ENCODE peak calls at places on chromosomes 7 and 10, in five cellular contexts. One of them, this sample, is unnamed.

GRCh38 chr10:73995035-73995358 is 2.9 kb upstream of the VCL start:
- DNase-seq in NCI-H2107: no peak
- DNase-seq in neural progenitor cell: no peak
- DNase-seq in CD4-positive, alpha-beta T cell: no peak
- DNase-seq in activated T-cell treated with anti-CD3 and anti-CD28 coated beads for 4 hours: no peak
- DNase-seq in this sample: no peak

GRCh38 chr7:70152313-70152712 is 554.0 kb downstream of the AUTS2 start:
- DNase-seq in NCI-H2107: no peak
- DNase-seq in neural progenitor cell: no peak
- DNase-seq in CD4-positive, alpha-beta T cell: no peak
- DNase-seq in activated T-cell treated with anti-CD3 and anti-CD28 coated beads for 4 hours: no peak
- DNase-seq in this sample: no peak

GRCh38 chr10:84571146-84571545 is 242.8 kb downstream of the CCSER2 start:
- DNase-seq in NCI-H2107: no peak
- DNase-seq in neural progenitor cell: no peak
- DNase-seq in CD4-positive, alpha-beta T cell: no peak
- DNase-seq in activated T-cell treated with anti-CD3 and anti-CD28 coated beads for 4 hours: no peak
- DNase-seq in this sample: no peak

GRCh38 chr10:29714096-29714874 is 79.5 kb upstream of the SVIL start:
- DNase-seq in NCI-H2107: no peak
- DNase-seq in neural progenitor cell: no peak
- DNase-seq in CD4-positive, alpha-beta T cell: no peak
- DNase-seq in activated T-cell treated with anti-CD3 and anti-CD28 coated beads for 4 hours: no peak
- DNase-seq in this sample: peak

GRCh38 chr7:108266489-108266888 is 136.3 kb upstream of the LAMB4 start:
- DNase-seq in NCI-H2107: no peak
- DNase-seq in neural progenitor cell: no peak
- DNase-seq in CD4-positive, alpha-beta T cell: no peak
- DNase-seq in activated T-cell treated with anti-CD3 and anti-CD28 coated beads for 4 hours: no peak
- DNase-seq in this sample: no peak

GRCh38 chr7:99789441-99790070 is 5.6 kb upstream of the CYP3A4 start:
- DNase-seq in NCI-H2107: no peak
- DNase-seq in neural progenitor cell: no peak
- DNase-seq in CD4-positive, alpha-beta T cell: no peak
- DNase-seq in activated T-cell treated with anti-CD3 and anti-CD28 coated beads for 4 hours: no peak
- DNase-seq in this sample: no peak

GRCh38 chr7:23490357-23491131 is 20.3 kb upstream of the IGF2BP3 start:
- DNase-seq in NCI-H2107: no peak
- DNase-seq in neural progenitor cell: no peak
- DNase-seq in CD4-positive, alpha-beta T cell: peak
- DNase-seq in activated T-cell treated with anti-CD3 and anti-CD28 coated beads for 4 hours: no peak
- DNase-seq in this sample: peak

GRCh38 chr7:142280263-142280662 is 22.4 kb upstream of the PRSS58 start:
- DNase-seq in NCI-H2107: no peak
- DNase-seq in neural progenitor cell: no peak
- DNase-seq in CD4-positive, alpha-beta T cell: no peak
- DNase-seq in activated T-cell treated with anti-CD3 and anti-CD28 coated beads for 4 hours: no peak
- DNase-seq in this sample: no peak

GRCh38 chr10:97888641-97889262 is 39.1 kb downstream of the GOLGA7B start:
- DNase-seq in NCI-H2107: peak
- DNase-seq in neural progenitor cell: peak
- DNase-seq in CD4-positive, alpha-beta T cell: no peak
- DNase-seq in activated T-cell treated with anti-CD3 and anti-CD28 coated beads for 4 hours: no peak
- DNase-seq in this sample: no peak

GRCh38 chr10:88828310-88828709 is 23.3 kb downstream of the ANKRD22 start:
- DNase-seq in NCI-H2107: no peak
- DNase-seq in neural progenitor cell: no peak
- DNase-seq in CD4-positive, alpha-beta T cell: no peak
- DNase-seq in activated T-cell treated with anti-CD3 and anti-CD28 coated beads for 4 hours: no peak
- DNase-seq in this sample: no peak

GRCh38 chr10:77415311-77415960 is 222.2 kb downstream of the KCNMA1 start:
- DNase-seq in NCI-H2107: no peak
- DNase-seq in neural progenitor cell: no peak
- DNase-seq in CD4-positive, alpha-beta T cell: no peak
- DNase-seq in activated T-cell treated with anti-CD3 and anti-CD28 coated beads for 4 hours: no peak
- DNase-seq in this sample: no peak

GRCh38 chr7:4734587-4735365 is 40.6 kb upstream of the AP5Z1 start:
- DNase-seq in NCI-H2107: no peak
- DNase-seq in neural progenitor cell: no peak
- DNase-seq in CD4-positive, alpha-beta T cell: no peak
- DNase-seq in activated T-cell treated with anti-CD3 and anti-CD28 coated beads for 4 hours: no peak
- DNase-seq in this sample: no peak

GRCh38 chr7:28411876-28412662 is at the start of gene CREB5:
- DNase-seq in NCI-H2107: no peak
- DNase-seq in neural progenitor cell: peak
- DNase-seq in CD4-positive, alpha-beta T cell: no peak
- DNase-seq in activated T-cell treated with anti-CD3 and anti-CD28 coated beads for 4 hours: no peak
- DNase-seq in this sample: no peak

GRCh38 chr7:107147464-107148214 is 21.2 kb upstream of the HBP1 start:
- DNase-seq in NCI-H2107: no peak
- DNase-seq in neural progenitor cell: peak
- DNase-seq in CD4-positive, alpha-beta T cell: no peak
- DNase-seq in activated T-cell treated with anti-CD3 and anti-CD28 coated beads for 4 hours: peak
- DNase-seq in this sample: no peak

GRCh38 chr7:24717694-24718320 is 39.5 kb downstream of the GSDME start:
- DNase-seq in NCI-H2107: no peak
- DNase-seq in neural progenitor cell: no peak
- DNase-seq in CD4-positive, alpha-beta T cell: no peak
- DNase-seq in activated T-cell treated with anti-CD3 and anti-CD28 coated beads for 4 hours: no peak
- DNase-seq in this sample: no peak

GRCh38 chr7:30206466-30206865 is 71.7 kb downstream of the MTURN start:
- DNase-seq in NCI-H2107: no peak
- DNase-seq in neural progenitor cell: peak
- DNase-seq in CD4-positive, alpha-beta T cell: no peak
- DNase-seq in activated T-cell treated with anti-CD3 and anti-CD28 coated beads for 4 hours: no peak
- DNase-seq in this sample: no peak

GRCh38 chr10:79127151-79127961 is 58.6 kb downstream of the ZMIZ1 start:
- DNase-seq in NCI-H2107: no peak
- DNase-seq in neural progenitor cell: peak
- DNase-seq in CD4-positive, alpha-beta T cell: no peak
- DNase-seq in activated T-cell treated with anti-CD3 and anti-CD28 coated beads for 4 hours: no peak
- DNase-seq in this sample: peak

GRCh38 chr7:981793-982510 is 1.0 kb upstream of the CYP2W1 start:
- DNase-seq in NCI-H2107: no peak
- DNase-seq in neural progenitor cell: no peak
- DNase-seq in CD4-positive, alpha-beta T cell: no peak
- DNase-seq in activated T-cell treated with anti-CD3 and anti-CD28 coated beads for 4 hours: no peak
- DNase-seq in this sample: no peak

GRCh38 chr7:142478479-142479220 is 220.8 kb upstream of the PRSS58 start:
- DNase-seq in NCI-H2107: no peak
- DNase-seq in neural progenitor cell: peak
- DNase-seq in CD4-positive, alpha-beta T cell: no peak
- DNase-seq in activated T-cell treated with anti-CD3 and anti-CD28 coated beads for 4 hours: no peak
- DNase-seq in this sample: no peak

GRCh38 chr7:82617156-82617555 is 173.6 kb upstream of the CACNA2D1 start:
- DNase-seq in NCI-H2107: no peak
- DNase-seq in neural progenitor cell: no peak
- DNase-seq in CD4-positive, alpha-beta T cell: no peak
- DNase-seq in activated T-cell treated with anti-CD3 and anti-CD28 coated beads for 4 hours: no peak
- DNase-seq in this sample: no peak

GRCh38 chr10:37067576-37067975 is 57.8 kb upstream of the ANKRD30A start:
- DNase-seq in NCI-H2107: no peak
- DNase-seq in neural progenitor cell: no peak
- DNase-seq in CD4-positive, alpha-beta T cell: no peak
- DNase-seq in activated T-cell treated with anti-CD3 and anti-CD28 coated beads for 4 hours: no peak
- DNase-seq in this sample: no peak

GRCh38 chr10:6445671-6446278 is 134.3 kb downstream of the PRKCQ start:
- DNase-seq in NCI-H2107: no peak
- DNase-seq in neural progenitor cell: peak
- DNase-seq in CD4-positive, alpha-beta T cell: peak
- DNase-seq in activated T-cell treated with anti-CD3 and anti-CD28 coated beads for 4 hours: peak
- DNase-seq in this sample: peak

GRCh38 chr7:31648288-31648687 is 38.7 kb upstream of the PPP1R17 start:
- DNase-seq in NCI-H2107: no peak
- DNase-seq in neural progenitor cell: peak
- DNase-seq in CD4-positive, alpha-beta T cell: no peak
- DNase-seq in activated T-cell treated with anti-CD3 and anti-CD28 coated beads for 4 hours: no peak
- DNase-seq in this sample: no peak

GRCh38 chr7:35255417-35255798 is 1.5 kb upstream of the TBX20 start:
- DNase-seq in NCI-H2107: no peak
- DNase-seq in neural progenitor cell: peak
- DNase-seq in CD4-positive, alpha-beta T cell: no peak
- DNase-seq in activated T-cell treated with anti-CD3 and anti-CD28 coated beads for 4 hours: no peak
- DNase-seq in this sample: peak

GRCh38 chr10:58590152-58590551 is 77.5 kb downstream of the BICC1 start:
- DNase-seq in NCI-H2107: no peak
- DNase-seq in neural progenitor cell: no peak
- DNase-seq in CD4-positive, alpha-beta T cell: no peak
- DNase-seq in activated T-cell treated with anti-CD3 and anti-CD28 coated beads for 4 hours: no peak
- DNase-seq in this sample: peak

GRCh38 chr7:28389504-28390385 is 22.6 kb upstream of the CREB5 start:
- DNase-seq in NCI-H2107: peak
- DNase-seq in neural progenitor cell: peak
- DNase-seq in CD4-positive, alpha-beta T cell: no peak
- DNase-seq in activated T-cell treated with anti-CD3 and anti-CD28 coated beads for 4 hours: no peak
- DNase-seq in this sample: no peak

GRCh38 chr7:33666526-33666925 is 238.8 kb upstream of the BMPER start:
- DNase-seq in NCI-H2107: no peak
- DNase-seq in neural progenitor cell: no peak
- DNase-seq in CD4-positive, alpha-beta T cell: no peak
- DNase-seq in activated T-cell treated with anti-CD3 and anti-CD28 coated beads for 4 hours: no peak
- DNase-seq in this sample: no peak